ENCODE peak calls at places on chromosomes 3 and 15, in eight cellular contexts. G, C, M, Z, V, E, P and I are unnamed samples.

GRCh38 chr15:96064351-96064756 is 266.1 kb upstream of the NR2F2 start:
- DNase-seq in C (no peak), P (no peak), E (no peak), Z (no peak), V (no peak), G (no peak), M (no peak), I (no peak)

GRCh38 chr15:91694829-91695205 is 158.7 kb upstream of the SLCO3A1 start:
- DNase-seq in E (no peak), Z (peak), M (no peak), P (no peak), V (no peak), G (peak), C (no peak), I (no peak)

GRCh38 chr3:175672119-175672689 is 813.1 kb downstream of the NAALADL2 start:
- DNase-seq in M (no peak), E (no peak), V (no peak), P (no peak), C (no peak), G (peak), Z (no peak), I (peak)

GRCh38 chr15:101372149-101372577 is 77.1 kb upstream of the SNRPA1 start:
- DNase-seq in Z (no peak), M (no peak), E (no peak), V (no peak), P (no peak), C (no peak), G (no peak), I (no peak)

GRCh38 chr15:25776071-25776740 is 86.9 kb downstream of the ATP10A start:
- DNase-seq in E (no peak), Z (no peak), M (no peak), P (no peak), V (no peak), C (no peak), G (no peak), I (no peak)

GRCh38 chr15:79035814-79036213 is 54.8 kb downstream of the RASGRF1 start:
- DNase-seq in G (no peak), P (no peak), M (no peak), V (no peak), C (no peak), E (no peak), Z (no peak), I (no peak)

GRCh38 chr3:136831461-136831860 is 12.5 kb downstream of the SLC35G2 start:
- DNase-seq in V (no peak), C (no peak), Z (no peak), M (no peak), P (no peak), G (no peak), E (no peak), I (no peak)

GRCh38 chr3:121809249-121809648 is 25.6 kb downstream of the IQCB1 start:
- DNase-seq in M (no peak), E (no peak), Z (no peak), V (no peak), P (peak), G (no peak), C (no peak), I (no peak)

GRCh38 chr15:61025746-61026256 is 203.3 kb downstream of the RORA start:
- DNase-seq in Z (no peak), P (no peak), V (no peak), M (no peak), G (no peak), E (no peak), C (no peak), I (no peak)

GRCh38 chr15:90701880-90702630 is 15.1 kb upstream of the BLM start:
- DNase-seq in M (no peak), C (no peak), V (no peak), Z (no peak), P (no peak), E (no peak), G (no peak), I (no peak)

GRCh38 chr3:56269755-56270154 is 198.5 kb downstream of the ERC2 start:
- DNase-seq in C (no peak), M (no peak), P (no peak), E (no peak), G (peak), Z (no peak), V (no peak), I (no peak)

GRCh38 chr3:193301441-193301840 is 60.4 kb downstream of the PLAAT1 start:
- DNase-seq in E (no peak), Z (no peak), M (no peak), P (no peak), G (peak), C (no peak), V (no peak), I (no peak)

GRCh38 chr15:73564255-73564654 is 68.9 kb downstream of the NPTN start:
- DNase-seq in G (peak), P (no peak), M (no peak), Z (no peak), C (no peak), V (no peak), E (no peak), I (no peak)

GRCh38 chr15:52563499-52564060 is 5.2 kb downstream of the ARPP19 start:
- DNase-seq in C (no peak), P (no peak), E (no peak), Z (no peak), V (no peak), M (no peak), G (no peak), I (no peak)

GRCh38 chr3:127452321-127452821 is 138.2 kb downstream of the TPRA1 start:
- DNase-seq in Z (no peak), E (no peak), G (no peak), V (no peak), P (no peak), C (no peak), M (no peak), I (no peak)

GRCh38 chr3:76403556-76403955 is 618.2 kb upstream of the ZNF717 start:
- DNase-seq in V (no peak), G (peak), C (no peak), E (no peak), M (no peak), P (no peak), Z (no peak), I (no peak)

GRCh38 chr3:178205750-178206149 is 330.5 kb upstream of the KCNMB2 start:
- DNase-seq in M (no peak), P (no peak), V (no peak), C (no peak), Z (no peak), G (peak), E (no peak), I (no peak)

GRCh38 chr3:120710359-120710758 is 28.3 kb upstream of the HGD start:
- DNase-seq in C (no peak), G (no peak), Z (no peak), M (no peak), P (no peak), V (no peak), E (no peak), I (no peak)

GRCh38 chr3:156941311-156941710 is 115.2 kb downstream of the LEKR1 start:
- DNase-seq in E (no peak), C (no peak), G (no peak), V (no peak), Z (no peak), P (no peak), M (no peak), I (no peak)

GRCh38 chr3:120163023-120163422 is 68.8 kb upstream of the GSK3B start:
- DNase-seq in E (no peak), Z (no peak), M (no peak), G (no peak), V (no peak), C (no peak), P (no peak), I (no peak)

GRCh38 chr3:149579838-149580542 is 77.8 kb downstream of the WWTR1 start:
- DNase-seq in V (no peak), P (no peak), E (no peak), M (no peak), G (peak), C (no peak), Z (no peak), I (no peak)

GRCh38 chr15:31476411-31476810 is 149.8 kb downstream of the KLF13 start:
- DNase-seq in C (no peak), Z (no peak), P (no peak), M (no peak), G (no peak), E (no peak), V (no peak), I (no peak)

GRCh38 chr15:43903864-43904290 is 77.1 kb downstream of the WDR76 start:
- DNase-seq in E (peak), P (peak), Z (no peak), C (peak), V (peak), M (no peak), G (peak), I (peak)

GRCh38 chr3:11543141-11543947 is 100.4 kb downstream of the VGLL4 start:
- DNase-seq in M (no peak), C (no peak), E (no peak), Z (no peak), V (no peak), P (no peak), G (no peak), I (no peak)

GRCh38 chr3:49158108-49158709 is 7.9 kb downstream of the CCDC71 start:
- DNase-seq in C (peak), M (no peak), P (peak), E (peak), Z (no peak), V (peak), G (no peak), I (no peak)

GRCh38 chr3:171001250-171001893 is 25.1 kb downstream of the SLC2A2 start:
- DNase-seq in E (no peak), G (no peak), M (no peak), V (no peak), P (no peak), Z (no peak), C (no peak), I (no peak)

GRCh38 chr3:65676592-65676991 is 362.1 kb downstream of the MAGI1 start:
- DNase-seq in C (no peak), M (no peak), E (no peak), P (no peak), Z (no peak), G (no peak), V (no peak), I (no peak)

GRCh38 chr3:53820084-53820483 is 26.1 kb downstream of the CHDH start:
- DNase-seq in V (no peak), M (no peak), C (no peak), P (no peak), E (no peak), Z (no peak), G (no peak), I (no peak)

GRCh38 chr3:172973799-172974198 is 167.2 kb downstream of the SPATA16 start:
- DNase-seq in G (no peak), C (no peak), V (no peak), M (no peak), E (no peak), P (no peak), Z (no peak), I (no peak)

GRCh38 chr3:190265795-190266194 is 56.5 kb downstream of the CLDN1 start:
- DNase-seq in E (no peak), V (no peak), G (peak), M (no peak), Z (no peak), C (no peak), P (no peak), I (no peak)